ENCODE peak calls at places on chromosomes 7 and 10, in five cellular contexts. One of them, this sample, is unnamed.

GRCh38 chr7:4080954-4081353 is 601.1 kb upstream of the FOXK1 start:
- DNase-seq in ovary: no peak
- DNase-seq in HepG2: no peak
- DNase-seq in adrenal gland: no peak
- DNase-seq in lower lobe of right lung: no peak
- DNase-seq in this sample: no peak

GRCh38 chr7:33485746-33486491 is 356.6 kb downstream of the BBS9 start:
- DNase-seq in adrenal gland: no peak
- DNase-seq in ovary: no peak
- DNase-seq in HepG2: no peak
- DNase-seq in lower lobe of right lung: no peak
- DNase-seq in this sample: no peak

GRCh38 chr7:41702635-41703371 is at the start of gene INHBA:
- DNase-seq in lower lobe of right lung: no peak
- DNase-seq in HepG2: no peak
- DNase-seq in ovary: no peak
- DNase-seq in adrenal gland: peak; percentile 45
- DNase-seq in this sample: no peak

GRCh38 chr7:91837397-91838070 is 43.0 kb downstream of the MTERF1 start:
- DNase-seq in ovary: no peak
- DNase-seq in adrenal gland: peak; percentile 27
- DNase-seq in HepG2: no peak
- DNase-seq in lower lobe of right lung: no peak
- DNase-seq in this sample: no peak

GRCh38 chr10:129775681-129776080 is 188.4 kb downstream of the EBF3 start:
- DNase-seq in HepG2: no peak
- DNase-seq in adrenal gland: no peak
- DNase-seq in ovary: no peak
- DNase-seq in lower lobe of right lung: peak; percentile 15
- DNase-seq in this sample: no peak

GRCh38 chr10:129896231-129897150 is 67.6 kb downstream of the EBF3 start:
- DNase-seq in ovary: no peak
- DNase-seq in adrenal gland: no peak
- DNase-seq in HepG2: no peak
- DNase-seq in lower lobe of right lung: no peak
- DNase-seq in this sample: no peak

GRCh38 chr10:34651796-34652195 is 163.3 kb downstream of the PARD3 start:
- DNase-seq in adrenal gland: no peak
- DNase-seq in lower lobe of right lung: no peak
- DNase-seq in HepG2: no peak
- DNase-seq in ovary: no peak
- DNase-seq in this sample: no peak

GRCh38 chr7:47591655-47592572 is 10.0 kb upstream of the TNS3 start:
- DNase-seq in adrenal gland: no peak
- DNase-seq in ovary: no peak
- DNase-seq in lower lobe of right lung: no peak
- DNase-seq in HepG2: peak; percentile 75
- DNase-seq in this sample: no peak

GRCh38 chr10:126783806-126784205 is 113.3 kb upstream of the C10orf90 start:
- DNase-seq in lower lobe of right lung: no peak
- DNase-seq in ovary: no peak
- DNase-seq in adrenal gland: no peak
- DNase-seq in HepG2: no peak
- DNase-seq in this sample: no peak

GRCh38 chr7:94003446-94004023 is 620 bp downstream of the BET1 start:
- DNase-seq in adrenal gland: peak; percentile 12
- DNase-seq in HepG2: peak; percentile 45
- DNase-seq in ovary: no peak
- DNase-seq in lower lobe of right lung: no peak
- DNase-seq in this sample: no peak

GRCh38 chr10:110706690-110707098 is 62.6 kb downstream of the RBM20 start:
- DNase-seq in lower lobe of right lung: no peak
- DNase-seq in ovary: no peak
- DNase-seq in HepG2: no peak
- DNase-seq in adrenal gland: no peak
- DNase-seq in this sample: no peak

GRCh38 chr7:27112960-27113949 is 10.8 kb upstream of the HOXA2 start:
- DNase-seq in HepG2: no peak
- DNase-seq in adrenal gland: peak; percentile 88
- DNase-seq in ovary: no peak
- DNase-seq in lower lobe of right lung: peak; percentile 53
- DNase-seq in this sample: peak; percentile 63

GRCh38 chr7:11327633-11328032 is 354.0 kb downstream of the PHF14 start:
- DNase-seq in HepG2: no peak
- DNase-seq in lower lobe of right lung: no peak
- DNase-seq in adrenal gland: no peak
- DNase-seq in ovary: no peak
- DNase-seq in this sample: no peak

GRCh38 chr10:74863508-74863907 is 37.1 kb downstream of the KAT6B start:
- DNase-seq in adrenal gland: no peak
- DNase-seq in lower lobe of right lung: no peak
- DNase-seq in HepG2: no peak
- DNase-seq in ovary: no peak
- DNase-seq in this sample: no peak

GRCh38 chr10:103204353-103205255 is 11.5 kb upstream of the NT5C2 start:
- DNase-seq in lower lobe of right lung: no peak
- DNase-seq in ovary: no peak
- DNase-seq in adrenal gland: peak; percentile 82
- DNase-seq in HepG2: peak; percentile 86
- DNase-seq in this sample: no peak

GRCh38 chr10:71693377-71693776 is 26.2 kb downstream of the C10orf105 start:
- DNase-seq in adrenal gland: no peak
- DNase-seq in lower lobe of right lung: no peak
- DNase-seq in HepG2: no peak
- DNase-seq in ovary: no peak
- DNase-seq in this sample: no peak

GRCh38 chr10:71694567-71694968 is 25.0 kb downstream of the C10orf105 start:
- DNase-seq in HepG2: no peak
- DNase-seq in ovary: no peak
- DNase-seq in adrenal gland: peak; percentile 46
- DNase-seq in lower lobe of right lung: peak; percentile 72
- DNase-seq in this sample: no peak

GRCh38 chr10:71695502-71696476 is 23.8 kb downstream of the C10orf105 start:
- DNase-seq in HepG2: peak; percentile 18
- DNase-seq in adrenal gland: no peak
- DNase-seq in lower lobe of right lung: peak; percentile 62
- DNase-seq in ovary: no peak
- DNase-seq in this sample: peak; percentile 42

GRCh38 chr10:71692598-71693307 is 26.8 kb downstream of the C10orf105 start:
- DNase-seq in lower lobe of right lung: no peak
- DNase-seq in ovary: no peak
- DNase-seq in HepG2: no peak
- DNase-seq in adrenal gland: no peak
- DNase-seq in this sample: no peak

GRCh38 chr10:71694039-71694471 is 25.5 kb downstream of the C10orf105 start:
- DNase-seq in adrenal gland: no peak
- DNase-seq in lower lobe of right lung: no peak
- DNase-seq in HepG2: no peak
- DNase-seq in ovary: no peak
- DNase-seq in this sample: no peak
- H3K4me1 ChIP-seq in adrenal gland: no peaks in the 10 kb centered on the region
- H3K4me1 ChIP-seq in lower lobe of right lung: peaks cover 45% of the 10 kb centered on the region
- H3K4me1 ChIP-seq in HepG2: peaks cover 17% of the 10 kb centered on the region
- H3K4me1 ChIP-seq in ovary: no peaks in the 10 kb centered on the region
- H3K4me1 ChIP-seq in this sample: peaks cover 4% of the 10 kb centered on the region

DNA sequence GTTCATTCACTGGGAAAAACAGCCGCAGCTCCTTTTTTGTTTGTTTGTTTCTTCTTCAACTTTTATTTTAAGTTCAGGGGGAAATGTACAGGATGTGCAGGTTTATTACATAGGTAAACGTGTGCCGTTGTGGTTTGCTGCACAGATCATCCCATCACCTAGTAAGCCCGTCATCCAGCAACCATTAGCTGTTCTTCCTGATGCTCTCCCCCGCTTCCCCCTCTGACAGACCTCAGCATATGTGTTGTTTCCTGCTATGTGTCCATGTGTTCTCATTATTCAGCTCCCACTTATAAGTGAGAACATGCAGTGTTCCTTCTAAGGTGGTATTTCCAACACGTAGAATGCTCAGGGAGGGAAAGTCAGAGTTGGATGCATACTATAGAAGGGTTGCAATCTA is 278.3 kb downstream of the REEP3 start:
- DNase-seq in ovary: no peak
- DNase-seq in lower lobe of right lung: no peak
- DNase-seq in HepG2: no peak
- DNase-seq in adrenal gland: no peak
- DNase-seq in this sample: no peak
- H3K4me1 ChIP-seq in ovary: no peaks in the 10 kb centered on the region
- H3K4me1 ChIP-seq in lower lobe of right lung: no peaks in the 10 kb centered on the region
- H3K4me1 ChIP-seq in HepG2: no peaks in the 10 kb centered on the region
- H3K4me1 ChIP-seq in adrenal gland: no peaks in the 10 kb centered on the region
- H3K4me1 ChIP-seq in this sample: no peaks in the 10 kb centered on the region

GRCh38 chr7:45003789-45004188 is 3.8 kb downstream of the CCM2 start:
- DNase-seq in adrenal gland: no peak
- DNase-seq in HepG2: no peak
- DNase-seq in ovary: no peak
- DNase-seq in lower lobe of right lung: no peak
- DNase-seq in this sample: no peak
- H3K4me1 ChIP-seq in adrenal gland: peaks cover 23% of the 10 kb centered on the region
- H3K4me1 ChIP-seq in HepG2: peaks cover 21% of the 10 kb centered on the region
- H3K4me1 ChIP-seq in ovary: peaks cover 3% of the 10 kb centered on the region
- H3K4me1 ChIP-seq in lower lobe of right lung: peaks cover 21% of the 10 kb centered on the region
- H3K4me1 ChIP-seq in this sample: peaks cover 10% of the 10 kb centered on the region

GRCh38 chr7:131042269-131043160 is 285.2 kb upstream of the MKLN1 start:
- DNase-seq in lower lobe of right lung: no peak
- DNase-seq in adrenal gland: no peak
- DNase-seq in ovary: no peak
- DNase-seq in HepG2: no peak
- DNase-seq in this sample: peak; percentile 28
- H3K4me1 ChIP-seq in lower lobe of right lung: peaks cover 29% of the 10 kb centered on the region
- H3K4me1 ChIP-seq in adrenal gland: peaks cover 24% of the 10 kb centered on the region
- H3K4me1 ChIP-seq in ovary: peaks cover 3% of the 10 kb centered on the region
- H3K4me1 ChIP-seq in HepG2: peaks cover 15% of the 10 kb centered on the region
- H3K4me1 ChIP-seq in this sample: peaks cover 6% of the 10 kb centered on the region

GRCh38 chr10:119270893-119271361 is 63.6 kb downstream of the GRK5 start:
- DNase-seq in HepG2: peak; percentile 75
- DNase-seq in adrenal gland: peak; percentile 79
- DNase-seq in lower lobe of right lung: peak; percentile 92
- DNase-seq in ovary: peak; percentile 82
- DNase-seq in this sample: peak; percentile 95
- H3K4me1 ChIP-seq in HepG2: peaks cover 63% of the 10 kb centered on the region
- H3K4me1 ChIP-seq in adrenal gland: peaks cover 19% of the 10 kb centered on the region
- H3K4me1 ChIP-seq in lower lobe of right lung: peaks cover 82% of the 10 kb centered on the region
- H3K4me1 ChIP-seq in ovary: peaks cover 21% of the 10 kb centered on the region
- H3K4me1 ChIP-seq in this sample: peaks cover 39% of the 10 kb centered on the region

GRCh38 chr10:79164075-79164474 is 95.3 kb downstream of the ZMIZ1 start:
- DNase-seq in ovary: no peak
- DNase-seq in lower lobe of right lung: no peak
- DNase-seq in HepG2: no peak
- DNase-seq in adrenal gland: no peak
- DNase-seq in this sample: no peak
- H3K4me1 ChIP-seq in ovary: peaks cover 43% of the 10 kb centered on the region
- H3K4me1 ChIP-seq in lower lobe of right lung: peaks cover 47% of the 10 kb centered on the region
- H3K4me1 ChIP-seq in HepG2: peaks cover 17% of the 10 kb centered on the region
- H3K4me1 ChIP-seq in adrenal gland: peaks cover 32% of the 10 kb centered on the region
- H3K4me1 ChIP-seq in this sample: peaks cover 24% of the 10 kb centered on the region

GRCh38 chr10:523925-524324 is 165.5 kb downstream of the DIP2C start:
- DNase-seq in ovary: no peak
- DNase-seq in HepG2: no peak
- DNase-seq in lower lobe of right lung: no peak
- DNase-seq in adrenal gland: no peak
- DNase-seq in this sample: no peak
- H3K4me1 ChIP-seq in ovary: peaks cover 11% of the 10 kb centered on the region
- H3K4me1 ChIP-seq in HepG2: no peaks in the 10 kb centered on the region
- H3K4me1 ChIP-seq in lower lobe of right lung: no peaks in the 10 kb centered on the region
- H3K4me1 ChIP-seq in adrenal gland: no peaks in the 10 kb centered on the region
- H3K4me1 ChIP-seq in this sample: no peaks in the 10 kb centered on the region

GRCh38 chr10:95451568-95452524 is 109.3 kb downstream of the SORBS1 start:
- DNase-seq in adrenal gland: no peak
- DNase-seq in ovary: no peak
- DNase-seq in lower lobe of right lung: no peak
- DNase-seq in HepG2: peak; percentile 91
- DNase-seq in this sample: no peak
- H3K4me1 ChIP-seq in adrenal gland: no peaks in the 10 kb centered on the region
- H3K4me1 ChIP-seq in ovary: peaks cover 4% of the 10 kb centered on the region
- H3K4me1 ChIP-seq in lower lobe of right lung: peaks cover 17% of the 10 kb centered on the region
- H3K4me1 ChIP-seq in HepG2: peaks cover 97% of the 10 kb centered on the region
- H3K4me1 ChIP-seq in this sample: peaks cover 9% of the 10 kb centered on the region

DNA sequence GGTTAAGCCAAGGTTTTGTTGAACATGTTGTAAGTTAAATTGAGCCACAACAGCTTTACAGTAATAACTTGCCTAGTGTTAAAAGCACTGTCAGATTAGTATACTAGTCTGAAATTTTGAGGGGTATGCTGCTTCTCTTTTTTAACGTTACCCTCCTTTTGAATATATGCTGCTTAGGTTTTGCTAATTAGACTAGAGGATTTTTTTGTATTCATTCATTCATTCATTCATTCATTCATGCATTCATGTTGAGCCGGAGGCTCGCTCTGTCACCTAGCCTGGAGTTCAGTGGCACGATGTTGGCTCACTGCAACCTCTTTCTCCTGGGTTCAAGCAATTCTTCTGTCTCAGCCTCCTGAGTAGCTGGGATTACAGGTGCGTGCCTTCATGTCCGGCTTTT is 24.7 kb downstream of the DNAJB6 start:
- DNase-seq in HepG2: no peak
- DNase-seq in adrenal gland: no peak
- DNase-seq in ovary: no peak
- DNase-seq in lower lobe of right lung: no peak
- DNase-seq in this sample: no peak
- H3K4me1 ChIP-seq in HepG2: peaks cover 5% of the 10 kb centered on the region
- H3K4me1 ChIP-seq in adrenal gland: peaks cover 3% of the 10 kb centered on the region
- H3K4me1 ChIP-seq in ovary: peaks cover 4% of the 10 kb centered on the region
- H3K4me1 ChIP-seq in lower lobe of right lung: peaks cover 7% of the 10 kb centered on the region
- H3K4me1 ChIP-seq in this sample: peaks cover 12% of the 10 kb centered on the region

This sample was measured in right cardiac atrium.